ENCODE peak calls at places on chromosomes 13 and 19, in five cellular contexts. L, D, B, F and V are unnamed samples.

GRCh38 chr19:33685541-33685940 is 63.8 kb downstream of the CHST8 start:
- DNase-seq in L (no peak), D (no peak), B (no peak), F (no peak), V (peak)

GRCh38 chr13:109100705-109101104 is 471.3 kb downstream of the MYO16 start:
- DNase-seq in L (no peak), D (no peak), B (no peak), F (no peak), V (no peak)

GRCh38 chr13:73673931-73674330 is 460.3 kb downstream of the KLF12 start:
- DNase-seq in L (no peak), D (no peak), B (no peak), F (no peak), V (no peak)

GRCh38 chr13:77323858-77324257 is 3.0 kb downstream of the MYCBP2 start:
- DNase-seq in L (no peak), D (no peak), B (no peak), F (no peak), V (no peak)

GRCh38 chr19:48961051-48961649 is 4.0 kb upstream of the FTL start:
- DNase-seq in L (no peak), D (peak), B (peak), F (no peak), V (peak)

GRCh38 chr13:44703371-44703770 is 127.2 kb upstream of the TSC22D1 start:
- DNase-seq in L (no peak), D (peak), B (no peak), F (peak), V (no peak)

GRCh38 chr19:48543121-48543710 is 8.8 kb upstream of the SULT2B1 start:
- DNase-seq in L (peak), D (peak), B (no peak), F (peak), V (peak)

GRCh38 chr13:38803566-38803965 is 116.7 kb downstream of the FREM2 start:
- DNase-seq in L (no peak), D (peak), B (no peak), F (no peak), V (no peak)

GRCh38 chr19:48452255-48452654 is 3.1 kb upstream of the KCNJ14 start:
- DNase-seq in L (no peak), D (no peak), B (no peak), F (no peak), V (no peak)

GRCh38 chr19:4034048-4035017 is 26.8 kb downstream of the PIAS4 start:
- DNase-seq in L (no peak), D (no peak), B (no peak), F (no peak), V (no peak)

GRCh38 chr13:74134777-74135305 is 637 bp upstream of the KLF12 start:
- DNase-seq in L (no peak), D (peak), B (peak), F (no peak), V (peak)

GRCh38 chr13:73162912-73163911 is 104.4 kb downstream of the KLF5 start:
- DNase-seq in L (peak), D (peak), B (no peak), F (no peak), V (no peak)

GRCh38 chr19:56689198-56689597 is 17.6 kb upstream of the ZNF835 start:
- DNase-seq in L (no peak), D (no peak), B (no peak), F (no peak), V (no peak)

GRCh38 chr19:50922316-50922853 is 11.2 kb upstream of the KLK4 start:
- DNase-seq in L (peak), D (peak), B (peak), F (peak), V (peak)

GRCh38 chr13:111255228-111255790 is 65.1 kb upstream of the TEX29 start:
- DNase-seq in L (no peak), D (no peak), B (no peak), F (no peak), V (no peak)

GRCh38 chr19:11242864-11243797 is 3.7 kb downstream of the ANGPTL8 start:
- DNase-seq in L (peak), D (peak), B (peak), F (peak), V (peak)

GRCh38 chr19:32201661-32202060 is 143.7 kb upstream of the ZNF507 start:
- DNase-seq in L (no peak), D (no peak), B (no peak), F (no peak), V (no peak)

GRCh38 chr19:50721441-50722137 is 1.6 kb upstream of the CLEC11A start:
- DNase-seq in L (no peak), D (peak), B (no peak), F (no peak), V (peak)

GRCh38 chr19:55651236-55651635 is 3.2 kb downstream of the CCDC106 start:
- DNase-seq in L (no peak), D (peak), B (no peak), F (no peak), V (no peak)

GRCh38 chr19:17500447-17501198 is 10.8 kb upstream of the PGLS start:
- DNase-seq in L (no peak), D (peak), B (no peak), F (no peak), V (no peak)

GRCh38 chr13:100724568-100724967 is 50.0 kb upstream of the TMTC4 start:
- DNase-seq in L (no peak), D (no peak), B (no peak), F (no peak), V (no peak)

GRCh38 chr19:5718032-5718578 is 1.8 kb downstream of the LONP1 start:
- DNase-seq in L (no peak), D (no peak), B (peak), F (peak), V (no peak)

GRCh38 chr13:26518433-26519084 is 38.9 kb upstream of the WASF3 start:
- DNase-seq in L (no peak), D (no peak), B (no peak), F (no peak), V (peak)

GRCh38 chr13:67277581-67277980 is 47.4 kb upstream of the PCDH9 start:
- DNase-seq in L (no peak), D (no peak), B (no peak), F (peak), V (no peak)

GRCh38 chr13:32746474-32746873 is 160.2 kb downstream of the PDS5B start:
- DNase-seq in L (no peak), D (no peak), B (no peak), F (peak), V (no peak)

GRCh38 chr13:101115762-101116161 is 300.5 kb downstream of the NALCN start:
- DNase-seq in L (no peak), D (no peak), B (no peak), F (peak), V (no peak)

GRCh38 chr19:662962-663681 is at the start of gene RNF126:
- DNase-seq in L (peak), D (peak), B (peak), F (peak), V (peak)

GRCh38 chr13:30173301-30173605 is 134.1 kb downstream of the KATNAL1 start:
- DNase-seq in L (no peak), D (no peak), B (no peak), F (no peak), V (no peak)

GRCh38 chr19:51127755-51128154 is 3.0 kb downstream of the SIGLEC9 start:
- DNase-seq in L (no peak), D (no peak), B (peak), F (no peak), V (no peak)

GRCh38 chr19:33048806-33049676 is 15.6 kb downstream of the RHPN2 start:
- DNase-seq in L (no peak), D (peak), B (no peak), F (no peak), V (no peak)

GRCh38 chr13:30159446-30159839 is 147.9 kb downstream of the KATNAL1 start:
- DNase-seq in L (no peak), D (peak), B (peak), F (peak), V (no peak)

GRCh38 chr13:33678906-33679657 is 138.9 kb upstream of the RFC3 start:
- DNase-seq in L (no peak), D (no peak), B (peak), F (peak), V (peak)

GRCh38 chr19:14027856-14028450 is at the start of gene RLN3:
- DNase-seq in L (no peak), D (no peak), B (no peak), F (no peak), V (peak)

GRCh38 chr13:27977476-27978300 is 8.6 kb upstream of the CDX2 start:
- DNase-seq in L (no peak), D (peak), B (no peak), F (no peak), V (peak)

GRCh38 chr19:2771786-2772674 is 11.0 kb downstream of the SGTA start:
- DNase-seq in L (no peak), D (peak), B (no peak), F (no peak), V (peak)

GRCh38 chr13:20465218-20465879 is 60.3 kb downstream of the CRYL1 start:
- DNase-seq in L (no peak), D (no peak), B (no peak), F (no peak), V (no peak)